ENCODE peak calls at places on chromosomes 3 and 15, in four cellular contexts. One of them, this sample, is unnamed.
A peak's percentile ranks its signal among the peaks of the same experiment; 100 is the strongest.

GRCh38 chr15:63893866-63894661 is 60.3 kb upstream of the HERC1 start:
- DNase-seq in GM12878: no peak
- DNase-seq in K562: no peak
- DNase-seq in GM12891: no peak
- DNase-seq in this sample: no peak

GRCh38 chr3:10260211-10260701 is 12.0 kb downstream of the TATDN2 start:
- DNase-seq in GM12878: no peak
- DNase-seq in GM12891: no peak
- DNase-seq in K562: no peak
- DNase-seq in this sample: no peak

GRCh38 chr3:156551261-156551660 is 3.7 kb downstream of the SSR3 start:
- DNase-seq in GM12878: no peak
- DNase-seq in K562: no peak
- DNase-seq in GM12891: no peak
- DNase-seq in this sample: no peak

GRCh38 chr3:184540777-184541681 is 20.6 kb upstream of the EPHB3 start:
- DNase-seq in K562: peak; percentile 74
- DNase-seq in GM12878: no peak
- DNase-seq in GM12891: no peak
- DNase-seq in this sample: no peak

GRCh38 chr15:31481157-31481556 is 154.5 kb downstream of the KLF13 start:
- DNase-seq in K562: no peak
- DNase-seq in GM12891: no peak
- DNase-seq in GM12878: no peak
- DNase-seq in this sample: no peak

GRCh38 chr15:55742498-55742926 is 440 bp downstream of the PRTG start:
- DNase-seq in GM12878: no peak
- DNase-seq in K562: peak; percentile 6
- DNase-seq in GM12891: peak; percentile 22
- DNase-seq in this sample: peak; percentile 29

GRCh38 chr3:55690161-55690560 is 203.1 kb upstream of the WNT5A start:
- DNase-seq in GM12891: no peak
- DNase-seq in GM12878: no peak
- DNase-seq in K562: no peak
- DNase-seq in this sample: no peak

GRCh38 chr3:141876891-141877561 is 583 bp downstream of the ATP1B3 start:
- DNase-seq in GM12891: peak; percentile 25
- DNase-seq in K562: peak; percentile 62
- DNase-seq in GM12878: no peak
- DNase-seq in this sample: peak; percentile 15

GRCh38 chr3:136831461-136831860 is 12.5 kb downstream of the SLC35G2 start:
- DNase-seq in K562: no peak
- DNase-seq in GM12891: no peak
- DNase-seq in GM12878: no peak
- DNase-seq in this sample: no peak

GRCh38 chr15:40511093-40511471 is 40.3 kb downstream of the CHST14 start:
- DNase-seq in GM12891: no peak
- DNase-seq in GM12878: no peak
- DNase-seq in K562: no peak
- DNase-seq in this sample: no peak

GRCh38 chr3:179036626-179037300 is 34.8 kb downstream of the ZMAT3 start:
- DNase-seq in K562: no peak
- DNase-seq in GM12891: no peak
- DNase-seq in GM12878: no peak
- DNase-seq in this sample: no peak

GRCh38 chr15:100095896-100096600 is 245.7 kb downstream of the ADAMTS17 start:
- DNase-seq in GM12878: no peak
- DNase-seq in K562: no peak
- DNase-seq in GM12891: no peak
- DNase-seq in this sample: no peak

GRCh38 chr3:171453175-171453868 is 6.9 kb downstream of the TNIK start:
- DNase-seq in GM12891: no peak
- DNase-seq in K562: peak; percentile 69
- DNase-seq in GM12878: no peak
- DNase-seq in this sample: no peak

GRCh38 chr3:62600033-62600432 is 226.7 kb upstream of the FEZF2 start:
- DNase-seq in GM12891: no peak
- DNase-seq in GM12878: no peak
- DNase-seq in K562: no peak
- DNase-seq in this sample: no peak

GRCh38 chr3:106345353-106346027 is 476.7 kb upstream of the CBLB start:
- DNase-seq in K562: no peak
- DNase-seq in GM12878: no peak
- DNase-seq in GM12891: no peak
- DNase-seq in this sample: no peak

GRCh38 chr3:53744351-53744750 is 101.9 kb downstream of the CHDH start:
- DNase-seq in GM12891: peak; percentile 46
- DNase-seq in GM12878: no peak
- DNase-seq in K562: no peak
- DNase-seq in this sample: no peak

GRCh38 chr3:147130461-147130860 is 275.9 kb downstream of the ZIC4 start:
- DNase-seq in GM12891: no peak
- DNase-seq in GM12878: no peak
- DNase-seq in K562: no peak
- DNase-seq in this sample: no peak

GRCh38 chr3:101036213-101036618 is 43.0 kb upstream of the ABI3BP start:
- DNase-seq in GM12878: no peak
- DNase-seq in GM12891: no peak
- DNase-seq in K562: no peak
- DNase-seq in this sample: no peak

GRCh38 chr3:132554437-132554836 is 42.6 kb upstream of the ACKR4 start:
- DNase-seq in GM12891: no peak
- DNase-seq in GM12878: no peak
- DNase-seq in K562: no peak
- DNase-seq in this sample: no peak

GRCh38 chr15:62940755-62941361 is 101.7 kb upstream of the TPM1 start:
- DNase-seq in GM12878: no peak
- DNase-seq in K562: no peak
- DNase-seq in GM12891: no peak
- DNase-seq in this sample: no peak

GRCh38 chr3:189123595-189124387 is 48.0 kb upstream of the TPRG1 start:
- DNase-seq in GM12878: no peak
- DNase-seq in K562: no peak
- DNase-seq in GM12891: no peak
- DNase-seq in this sample: no peak

GRCh38 chr3:40524222-40524570 is 564 bp upstream of the ZNF621 start:
- DNase-seq in GM12891: no peak
- DNase-seq in GM12878: no peak
- DNase-seq in K562: no peak
- DNase-seq in this sample: no peak

GRCh38 chr3:38474928-38475605 is 21.1 kb upstream of the EXOG start:
- DNase-seq in GM12891: no peak
- DNase-seq in GM12878: no peak
- DNase-seq in K562: no peak
- DNase-seq in this sample: no peak

GRCh38 chr3:38469852-38470251 is 16.2 kb downstream of the ACVR2B start:
- DNase-seq in GM12891: no peak
- DNase-seq in K562: no peak
- DNase-seq in GM12878: no peak
- DNase-seq in this sample: no peak

GRCh38 chr3:38473229-38473628 is 19.5 kb downstream of the ACVR2B start:
- DNase-seq in K562: peak; percentile 11
- DNase-seq in GM12891: no peak
- DNase-seq in GM12878: no peak
- DNase-seq in this sample: no peak

GRCh38 chr3:38471260-38471857 is 17.7 kb downstream of the ACVR2B start:
- DNase-seq in GM12891: no peak
- DNase-seq in K562: no peak
- DNase-seq in GM12878: no peak
- DNase-seq in this sample: no peak

DNA sequence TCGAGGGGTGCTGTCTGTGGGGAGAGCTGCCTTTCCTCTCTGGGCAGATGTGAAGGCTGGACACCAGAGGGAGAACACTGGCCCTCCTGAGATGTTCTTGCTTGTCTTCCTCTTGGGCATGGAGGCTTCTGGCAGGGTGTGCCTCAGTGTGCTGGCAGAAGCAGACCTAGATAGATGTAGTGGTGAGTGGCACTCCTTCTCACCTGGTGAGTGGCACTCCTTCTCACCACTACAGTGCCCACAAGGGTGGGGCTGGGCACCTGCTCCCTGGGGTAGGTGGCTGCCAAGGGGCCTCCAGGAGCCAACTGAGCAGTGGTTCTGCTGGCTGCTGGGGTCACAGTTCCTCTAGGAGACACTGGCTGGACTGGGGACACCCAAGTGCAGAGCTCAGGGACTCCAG is 18.7 kb downstream of the ACVR2B start:
- DNase-seq in GM12891: no peak
- DNase-seq in GM12878: no peak
- DNase-seq in K562: no peak
- DNase-seq in this sample: no peak
- TF ChIP-seq TAF1 in GM12891: no peak
- TF ChIP-seq TAF1 in GM12878: no peak
- TF ChIP-seq TAF1 in K562: no peak
- TF ChIP-seq TAF1 in this sample: no peak

DNA sequence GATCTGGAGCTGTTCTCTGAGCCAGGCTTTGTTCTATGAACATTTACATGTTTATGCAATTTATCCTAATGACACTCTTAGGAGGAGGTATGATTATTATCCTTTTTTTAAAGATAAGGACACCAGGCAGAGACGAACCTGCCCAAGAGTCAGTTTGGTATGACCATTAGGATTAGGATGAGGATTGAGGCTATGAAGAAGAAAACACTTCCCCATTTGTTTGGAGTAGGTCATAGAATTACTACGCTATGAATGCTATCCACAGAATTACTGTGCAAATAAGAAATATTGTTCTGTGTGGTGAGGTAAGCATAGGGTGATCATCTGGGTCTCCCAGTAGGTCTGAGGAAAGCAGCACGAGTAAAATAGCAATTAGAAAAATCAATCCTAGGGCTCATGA is 24.0 kb downstream of the EIF4E3 start:
- DNase-seq in K562: no peak
- DNase-seq in GM12891: no peak
- DNase-seq in GM12878: no peak
- DNase-seq in this sample: no peak
- TF ChIP-seq POLR2A in K562: no peak
- TF ChIP-seq POLR2A in GM12891: no peak
- TF ChIP-seq POLR2A in GM12878: no peak
- TF ChIP-seq POLR2A in this sample: no peak

DNA sequence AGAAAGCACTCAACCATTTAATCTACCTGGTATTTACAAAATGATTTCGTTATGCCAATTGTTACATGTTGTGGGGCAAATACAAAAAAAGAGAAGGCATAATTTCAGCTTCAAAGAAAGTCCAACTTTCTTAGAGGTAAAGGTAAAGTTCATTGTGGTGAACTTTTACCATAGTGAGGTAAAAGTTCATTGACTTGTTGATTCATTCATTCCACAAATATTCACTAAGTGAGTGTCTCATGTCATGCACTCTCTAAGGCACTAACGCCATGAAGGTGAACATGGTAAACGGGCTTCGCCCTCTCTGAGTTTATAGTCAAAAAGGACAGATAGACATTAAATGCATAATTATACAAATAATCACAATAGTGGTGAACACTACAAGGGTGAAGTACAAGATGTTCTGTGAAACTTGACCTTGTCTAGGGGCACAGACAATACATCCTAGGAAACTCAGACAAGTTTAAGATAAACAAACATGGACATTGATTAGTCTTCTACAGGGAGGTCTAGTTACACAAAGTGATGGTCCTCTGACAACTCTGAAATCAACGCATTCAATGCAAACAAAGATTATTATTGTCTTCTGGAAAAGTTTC is 378.6 kb downstream of the MAGI1 start:
- DNase-seq in GM12891: no peak
- DNase-seq in GM12878: no peak
- DNase-seq in K562: no peak
- DNase-seq in this sample: no peak
- TF ChIP-seq TAF1 in GM12891: no peak
- TF ChIP-seq TAF1 in GM12878: no peak
- TF ChIP-seq TAF1 in K562: no peak
- TF ChIP-seq TAF1 in this sample: no peak

DNA sequence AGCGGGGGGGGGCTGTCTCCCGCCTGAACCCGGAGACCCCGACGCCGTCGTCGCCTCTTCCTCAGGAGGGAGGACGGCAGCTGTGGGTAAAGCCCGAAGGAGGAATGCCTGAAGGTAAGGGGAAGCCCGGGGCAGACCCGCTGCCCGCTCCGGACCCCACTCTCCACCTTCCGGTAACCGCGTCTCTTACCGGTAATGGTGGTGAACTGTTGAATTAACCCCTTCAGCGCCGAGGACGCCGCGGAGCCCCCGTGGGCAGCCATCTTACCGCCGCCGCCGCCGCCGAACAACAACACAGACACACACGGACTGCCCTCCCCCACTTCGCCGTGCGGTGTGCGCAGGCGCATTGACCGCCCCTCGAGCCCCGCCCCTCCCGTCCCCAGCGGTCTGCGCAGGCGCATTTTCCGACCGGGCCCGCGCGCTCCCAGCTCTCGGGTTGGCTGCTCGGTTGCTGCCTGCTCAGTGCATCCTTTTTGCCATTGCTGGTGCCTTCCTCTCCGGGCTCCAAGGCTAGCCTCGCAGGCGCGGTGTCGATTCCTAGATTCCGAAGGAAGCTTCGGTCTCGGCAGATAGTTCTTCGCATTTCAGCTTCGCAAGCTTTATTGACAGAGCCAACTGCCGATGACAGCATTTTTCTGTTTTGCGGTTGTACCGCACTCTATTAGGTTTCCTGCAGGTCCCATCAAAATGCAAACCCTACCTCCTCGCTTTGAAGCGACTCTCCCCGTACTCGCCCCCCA is at the start of gene UBXN7:
- DNase-seq in GM12878: peak; percentile 85
- DNase-seq in K562: peak; percentile 96
- DNase-seq in GM12891: peak; percentile 91
- DNase-seq in this sample: peak; percentile 95
- TF ChIP-seq POLR2A in GM12878: peak; percentile 92
- TF ChIP-seq POLR2A in K562: peak; percentile 79
- TF ChIP-seq POLR2A in GM12891: peak; percentile 79
- TF ChIP-seq POLR2A in this sample: peak; percentile 82

DNA sequence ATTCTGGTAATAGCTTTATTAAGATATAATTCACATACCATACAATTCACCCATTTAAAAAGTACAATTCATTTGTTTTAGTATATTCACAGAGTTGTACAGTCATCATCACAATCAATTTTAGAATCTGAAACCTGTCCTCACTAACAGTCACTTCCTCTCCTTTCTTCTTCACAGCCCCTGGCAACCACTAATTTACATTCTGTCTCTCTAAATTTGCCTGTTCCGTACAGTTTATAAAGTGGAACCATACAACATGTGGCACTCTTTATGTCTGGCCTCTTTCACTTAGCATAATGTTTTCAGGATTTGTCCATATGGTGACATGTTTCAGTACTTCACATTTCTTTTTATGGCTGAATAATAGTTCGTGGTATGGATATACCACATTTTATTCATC is 22.7 kb downstream of the ERICH6 start:
- DNase-seq in GM12878: peak; percentile 48
- DNase-seq in K562: no peak
- DNase-seq in GM12891: no peak
- DNase-seq in this sample: no peak
- TF ChIP-seq TAF1 in GM12878: no peak
- TF ChIP-seq TAF1 in K562: no peak
- TF ChIP-seq TAF1 in GM12891: no peak
- TF ChIP-seq TAF1 in this sample: no peak